ENCODE peak calls at places on chromosomes 16 and 17, in six cellular contexts. W is activated naive CD4-positive, alpha-beta T cell; L is GM23248; O is activated CD4-positive, alpha-beta T cell treated with anti-CD3 and anti-CD28 coated beads for 48 hours; C is heart left ventricle; E is heart right ventricle. D is an unnamed sample.

GRCh38 chr17:77609553-77610517 is 348.7 kb upstream of the TNRC6C start:
- DNase-seq in L (peak; percentile 32), O (peak; percentile 76), E (no peak), W (peak; percentile 47), C (no peak), D (peak; percentile 12)

GRCh38 chr17:61837175-61838051 is 25.9 kb downstream of the BRIP1 start:
- DNase-seq in O (peak; percentile 64), C (no peak), L (peak; percentile 86), W (peak; percentile 10), E (peak; percentile 19), D (peak; percentile 71)

GRCh38 chr17:4777969-4778760 is 6.5 kb downstream of the TM4SF5 start:
- DNase-seq in C (no peak), L (peak; percentile 10), O (no peak), W (no peak), E (no peak), D (no peak)

GRCh38 chr17:65553009-65553645 is 8.3 kb downstream of the AXIN2 start:
- DNase-seq in W (no peak), E (no peak), C (no peak), L (peak; percentile 90), O (no peak), D (no peak)

GRCh38 chr16:52572656-52573055 is 25.7 kb upstream of the TOX3 start:
- DNase-seq in C (no peak), W (no peak), E (no peak), O (no peak), L (no peak), D (no peak)

GRCh38 chr16:15983898-15984297 is 34.5 kb downstream of the ABCC1 start:
- DNase-seq in L (peak; percentile 35), O (no peak), E (no peak), C (no peak), W (no peak), D (no peak)

GRCh38 chr17:66727634-66728570 is 107.0 kb upstream of the CACNG5 start:
- DNase-seq in O (peak; percentile 65), L (peak; percentile 68), E (peak; percentile 40), W (peak; percentile 9), C (no peak), D (peak; percentile 48)

GRCh38 chr17:45224671-45225050 is 3.0 kb downstream of the FMNL1 start:
- DNase-seq in C (no peak), E (no peak), L (no peak), O (peak; percentile 63), W (peak; percentile 31), D (no peak)

GRCh38 chr17:2059125-2059836 is 4.4 kb downstream of the HIC1 start:
- DNase-seq in W (no peak), L (no peak), O (no peak), C (no peak), E (no peak), D (no peak)

GRCh38 chr16:50742521-50743150 is 750 bp downstream of the CYLD start:
- DNase-seq in E (no peak), W (peak; percentile 36), C (peak; percentile 69), O (peak; percentile 66), L (peak; percentile 81), D (peak; percentile 64)

GRCh38 chr17:50769884-50770283 is 2.6 kb upstream of the ANKRD40CL start:
- DNase-seq in L (no peak), W (no peak), C (no peak), O (no peak), E (no peak), D (no peak)

GRCh38 chr17:65933290-65933689 is 258.6 kb downstream of the CEP112 start:
- DNase-seq in C (no peak), E (no peak), L (no peak), O (no peak), W (no peak), D (no peak)

GRCh38 chr17:35373532-35373983 is at the start of gene SLFN11:
- DNase-seq in W (peak; percentile 62), E (peak; percentile 83), O (peak; percentile 94), C (peak; percentile 90), L (peak; percentile 99), D (peak; percentile 80)

GRCh38 chr17:77769215-77769614 is 189.3 kb upstream of the TNRC6C start:
- DNase-seq in E (no peak), O (no peak), W (no peak), L (peak; percentile 9), C (no peak), D (peak; percentile 18)

GRCh38 chr17:31736855-31737625 is 122.0 kb downstream of the COPRS start:
- DNase-seq in W (no peak), O (no peak), L (no peak), C (no peak), E (no peak), D (no peak)

GRCh38 chr16:13176711-13177110 is 275.3 kb downstream of the SHISA9 start:
- DNase-seq in C (no peak), L (no peak), O (no peak), E (no peak), W (no peak), D (no peak)

GRCh38 chr16:27238016-27238587 is 30.5 kb downstream of the NSMCE1 start:
- DNase-seq in E (no peak), O (peak; percentile 70), C (no peak), W (no peak), L (no peak), D (peak; percentile 56)

GRCh38 chr17:47949951-47950350 is 7.7 kb downstream of the PRR15L start:
- DNase-seq in E (no peak), L (no peak), O (no peak), C (no peak), W (no peak), D (no peak)

GRCh38 chr17:15432807-15433547 is 34.4 kb downstream of the CDRT4 start:
- DNase-seq in E (no peak), W (no peak), C (no peak), O (no peak), L (peak; percentile 56), D (no peak)

GRCh38 chr17:36777118-36777517 is 160.2 kb upstream of the LHX1 start:
- DNase-seq in L (no peak), W (no peak), C (no peak), E (no peak), O (no peak), D (peak; percentile 17)

GRCh38 chr17:50129303-50129945 is 536 bp downstream of the SAMD14 start:
- DNase-seq in C (no peak), W (peak; percentile 28), O (peak; percentile 46), L (peak; percentile 67), E (no peak), D (no peak)

GRCh38 chr16:75265911-75266701 is 14.7 kb upstream of the BCAR1 start:
- DNase-seq in C (peak; percentile 87), L (peak; percentile 85), E (peak; percentile 82), O (peak; percentile 48), W (no peak), D (peak; percentile 75)

GRCh38 chr16:11552445-11552844 is 34.3 kb downstream of the LITAF start:
- DNase-seq in C (no peak), W (no peak), L (no peak), E (no peak), O (no peak), D (no peak)

GRCh38 chr17:80773243-80773991 is 218.2 kb upstream of the CHMP6 start:
- DNase-seq in C (no peak), O (peak; percentile 38), L (peak; percentile 54), E (peak; percentile 63), W (no peak), D (no peak)

GRCh38 chr17:51595965-51596364 is 335.6 kb downstream of the UTP18 start:
- DNase-seq in W (no peak), L (no peak), O (no peak), C (no peak), E (no peak), D (no peak)

GRCh38 chr17:80599546-80600305 is 55.1 kb downstream of the RPTOR start:
- DNase-seq in W (no peak), E (no peak), C (no peak), O (no peak), L (peak; percentile 46), D (peak; percentile 32)

GRCh38 chr16:85460983-85461813 is 151.9 kb upstream of the GSE1 start:
- DNase-seq in O (no peak), C (no peak), E (no peak), W (no peak), L (peak; percentile 82), D (no peak)

GRCh38 chr17:45914036-45914717 is 19.8 kb downstream of the MAPT start:
- DNase-seq in E (no peak), O (no peak), W (no peak), L (peak; percentile 58), C (no peak), D (no peak)

GRCh38 chr16:67930678-67931211 is 917 bp downstream of the CTRL start:
- DNase-seq in C (no peak), W (no peak), E (no peak), L (no peak), O (no peak), D (no peak)

GRCh38 chr16:78884199-78884598 is 716.3 kb downstream of the MAF start:
- DNase-seq in O (no peak), L (no peak), W (no peak), E (no peak), C (no peak), D (no peak)

GRCh38 chr16:85019659-85020245 is 7.8 kb upstream of the KIAA0513 start:
- DNase-seq in E (peak; percentile 47), O (no peak), C (no peak), L (peak; percentile 38), W (no peak), D (no peak)

GRCh38 chr17:35819456-35819855 is 10.2 kb downstream of the TAF15 start:
- DNase-seq in C (no peak), O (no peak), W (no peak), L (peak; percentile 12), E (no peak), D (no peak)

GRCh38 chr16:50509521-50510341 is 38.5 kb upstream of the NKD1 start:
- DNase-seq in W (peak; percentile 7), C (no peak), O (peak; percentile 60), L (peak; percentile 13), E (no peak), D (peak; percentile 37)

GRCh38 chr16:88439016-88439415 is 14.1 kb upstream of the ZFPM1 start:
- DNase-seq in E (no peak), L (no peak), W (no peak), C (no peak), O (no peak), D (no peak)

GRCh38 chr17:59329558-59330313 is 1.7 kb upstream of the YPEL2 start:
- DNase-seq in E (peak; percentile 39), C (no peak), W (peak; percentile 20), O (peak; percentile 53), L (peak; percentile 85), D (peak; percentile 80)

GRCh38 chr17:16286009-16286946 is 67.0 kb downstream of the CENPV start:
- DNase-seq in O (peak; percentile 87), C (peak; percentile 82), L (peak; percentile 98), E (peak; percentile 69), W (peak; percentile 54), D (peak; percentile 97)